ENCODE peak calls at places on chromosomes 16 and 17, in eight cellular contexts. One of them, this sample, is unnamed.

GRCh38 chr17:33521784-33522183 is 228.7 kb upstream of the ASIC2 start:
- DNase-seq in fibroblast of lung: no peak
- DNase-seq in heart right ventricle: no peak
- DNase-seq in PC-3: peak
- DNase-seq in uterus: no peak
- DNase-seq in endodermal cell: peak
- DNase-seq in cardiac fibroblast: no peak
- DNase-seq in CD8-positive, alpha-beta T cell: no peak
- DNase-seq in this sample: no peak

GRCh38 chr17:50064253-50064991 is 8.5 kb downstream of the ITGA3 start:
- DNase-seq in fibroblast of lung: peak
- DNase-seq in heart right ventricle: peak
- DNase-seq in PC-3: peak
- DNase-seq in uterus: peak
- DNase-seq in endodermal cell: peak
- DNase-seq in cardiac fibroblast: peak
- DNase-seq in CD8-positive, alpha-beta T cell: no peak
- DNase-seq in this sample: peak

GRCh38 chr17:28953444-28954118 is 2.3 kb upstream of the PHF12 start:
- DNase-seq in fibroblast of lung: no peak
- DNase-seq in heart right ventricle: no peak
- DNase-seq in PC-3: peak
- DNase-seq in uterus: peak
- DNase-seq in endodermal cell: peak
- DNase-seq in cardiac fibroblast: peak
- DNase-seq in CD8-positive, alpha-beta T cell: no peak
- DNase-seq in this sample: peak

GRCh38 chr16:79093554-79093967 is 507.0 kb downstream of the MAF start:
- DNase-seq in fibroblast of lung: no peak
- DNase-seq in heart right ventricle: no peak
- DNase-seq in PC-3: no peak
- DNase-seq in uterus: no peak
- DNase-seq in endodermal cell: no peak
- DNase-seq in cardiac fibroblast: no peak
- DNase-seq in CD8-positive, alpha-beta T cell: peak
- DNase-seq in this sample: no peak

GRCh38 chr16:46896314-46896968 is 12.3 kb downstream of the GPT2 start:
- DNase-seq in fibroblast of lung: peak
- DNase-seq in heart right ventricle: no peak
- DNase-seq in PC-3: no peak
- DNase-seq in uterus: no peak
- DNase-seq in endodermal cell: no peak
- DNase-seq in cardiac fibroblast: peak
- DNase-seq in CD8-positive, alpha-beta T cell: no peak
- DNase-seq in this sample: peak

GRCh38 chr17:1515640-1516402 is 591 bp downstream of the INPP5K start:
- DNase-seq in fibroblast of lung: peak
- DNase-seq in heart right ventricle: no peak
- DNase-seq in PC-3: peak
- DNase-seq in uterus: peak
- DNase-seq in endodermal cell: peak
- DNase-seq in cardiac fibroblast: peak
- DNase-seq in CD8-positive, alpha-beta T cell: no peak
- DNase-seq in this sample: peak

GRCh38 chr17:50312311-50312710 is 33.6 kb upstream of the XYLT2 start:
- DNase-seq in fibroblast of lung: no peak
- DNase-seq in heart right ventricle: no peak
- DNase-seq in PC-3: no peak
- DNase-seq in uterus: no peak
- DNase-seq in endodermal cell: peak
- DNase-seq in cardiac fibroblast: peak
- DNase-seq in CD8-positive, alpha-beta T cell: no peak
- DNase-seq in this sample: no peak

GRCh38 chr17:57767561-57767960 is 22.5 kb upstream of the CCDC182 start:
- DNase-seq in fibroblast of lung: no peak
- DNase-seq in heart right ventricle: no peak
- DNase-seq in PC-3: no peak
- DNase-seq in uterus: no peak
- DNase-seq in endodermal cell: peak
- DNase-seq in cardiac fibroblast: no peak
- DNase-seq in CD8-positive, alpha-beta T cell: no peak
- DNase-seq in this sample: no peak

GRCh38 chr16:1002399-1003161 is 21.0 kb downstream of the SOX8 start:
- DNase-seq in fibroblast of lung: peak
- DNase-seq in heart right ventricle: no peak
- DNase-seq in PC-3: peak
- DNase-seq in uterus: no peak
- DNase-seq in endodermal cell: peak
- DNase-seq in cardiac fibroblast: peak
- DNase-seq in CD8-positive, alpha-beta T cell: no peak
- DNase-seq in this sample: peak

GRCh38 chr17:251531-251930 is 70.1 kb upstream of the DOC2B start:
- DNase-seq in fibroblast of lung: no peak
- DNase-seq in heart right ventricle: no peak
- DNase-seq in PC-3: no peak
- DNase-seq in uterus: peak
- DNase-seq in endodermal cell: no peak
- DNase-seq in cardiac fibroblast: no peak
- DNase-seq in CD8-positive, alpha-beta T cell: no peak
- DNase-seq in this sample: no peak

GRCh38 chr16:21101631-21102420 is 48.8 kb downstream of the DNAH3 start:
- DNase-seq in fibroblast of lung: peak
- DNase-seq in heart right ventricle: peak
- DNase-seq in PC-3: peak
- DNase-seq in uterus: no peak
- DNase-seq in endodermal cell: peak
- DNase-seq in cardiac fibroblast: peak
- DNase-seq in CD8-positive, alpha-beta T cell: no peak
- DNase-seq in this sample: peak

GRCh38 chr17:77366558-77367245 is 225.9 kb downstream of the SEC14L1 start:
- DNase-seq in fibroblast of lung: peak
- DNase-seq in heart right ventricle: no peak
- DNase-seq in PC-3: no peak
- DNase-seq in uterus: peak
- DNase-seq in endodermal cell: peak
- DNase-seq in cardiac fibroblast: peak
- DNase-seq in CD8-positive, alpha-beta T cell: no peak
- DNase-seq in this sample: peak

GRCh38 chr16:14196011-14196410 is 124.9 kb downstream of the MRTFB start:
- DNase-seq in fibroblast of lung: peak
- DNase-seq in heart right ventricle: no peak
- DNase-seq in PC-3: no peak
- DNase-seq in uterus: no peak
- DNase-seq in endodermal cell: no peak
- DNase-seq in cardiac fibroblast: peak
- DNase-seq in CD8-positive, alpha-beta T cell: no peak
- DNase-seq in this sample: peak

GRCh38 chr16:73713301-73713700 is 583.3 kb upstream of the PSMD7 start:
- DNase-seq in fibroblast of lung: peak
- DNase-seq in heart right ventricle: no peak
- DNase-seq in PC-3: no peak
- DNase-seq in uterus: no peak
- DNase-seq in endodermal cell: no peak
- DNase-seq in cardiac fibroblast: no peak
- DNase-seq in CD8-positive, alpha-beta T cell: no peak
- DNase-seq in this sample: no peak

GRCh38 chr16:79265701-79266100 is 334.8 kb downstream of the MAF start:
- DNase-seq in fibroblast of lung: no peak
- DNase-seq in heart right ventricle: no peak
- DNase-seq in PC-3: no peak
- DNase-seq in uterus: no peak
- DNase-seq in endodermal cell: no peak
- DNase-seq in cardiac fibroblast: no peak
- DNase-seq in CD8-positive, alpha-beta T cell: no peak
- DNase-seq in this sample: no peak

GRCh38 chr17:51585514-51586104 is 325.3 kb downstream of the UTP18 start:
- DNase-seq in fibroblast of lung: no peak
- DNase-seq in heart right ventricle: no peak
- DNase-seq in PC-3: peak
- DNase-seq in uterus: no peak
- DNase-seq in endodermal cell: peak
- DNase-seq in cardiac fibroblast: no peak
- DNase-seq in CD8-positive, alpha-beta T cell: no peak
- DNase-seq in this sample: no peak

GRCh38 chr17:20203761-20204263 is 194.7 kb downstream of the SPECC1 start:
- DNase-seq in fibroblast of lung: no peak
- DNase-seq in heart right ventricle: no peak
- DNase-seq in PC-3: no peak
- DNase-seq in uterus: no peak
- DNase-seq in endodermal cell: no peak
- DNase-seq in cardiac fibroblast: no peak
- DNase-seq in CD8-positive, alpha-beta T cell: no peak
- DNase-seq in this sample: no peak

GRCh38 chr17:41100081-41100480 is 1.9 kb downstream of the KRTAP4-16 start:
- DNase-seq in fibroblast of lung: no peak
- DNase-seq in heart right ventricle: no peak
- DNase-seq in PC-3: no peak
- DNase-seq in uterus: no peak
- DNase-seq in endodermal cell: no peak
- DNase-seq in cardiac fibroblast: no peak
- DNase-seq in CD8-positive, alpha-beta T cell: no peak
- DNase-seq in this sample: no peak

GRCh38 chr17:79990051-79990592 is 45.5 kb downstream of the TBC1D16 start:
- DNase-seq in fibroblast of lung: no peak
- DNase-seq in heart right ventricle: no peak
- DNase-seq in PC-3: no peak
- DNase-seq in uterus: no peak
- DNase-seq in endodermal cell: no peak
- DNase-seq in cardiac fibroblast: no peak
- DNase-seq in CD8-positive, alpha-beta T cell: no peak
- DNase-seq in this sample: no peak

DNA sequence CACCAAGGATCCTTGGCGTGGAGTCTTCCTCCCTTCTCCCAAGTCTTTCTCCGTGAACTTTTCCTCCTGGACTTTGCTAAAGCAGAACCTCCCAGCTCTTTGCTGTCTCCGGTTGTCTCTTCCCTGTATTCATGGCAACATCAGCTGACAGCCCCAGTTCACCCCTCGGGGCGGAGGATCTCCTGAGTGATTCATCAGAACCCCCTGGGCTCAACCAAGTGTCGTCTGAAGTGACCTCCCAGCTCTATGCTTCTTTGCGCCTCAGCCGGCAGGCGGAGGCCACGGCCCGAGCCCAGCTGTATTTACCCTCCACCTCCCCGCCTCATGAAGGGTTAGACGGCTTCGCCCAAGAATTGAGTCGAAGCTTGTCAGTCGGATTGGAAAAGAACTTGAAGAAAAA is 943 bp downstream of the CNTROB start:
- DNase-seq in fibroblast of lung: peak
- DNase-seq in heart right ventricle: no peak
- DNase-seq in PC-3: peak
- DNase-seq in uterus: peak
- DNase-seq in endodermal cell: peak
- DNase-seq in cardiac fibroblast: peak
- DNase-seq in CD8-positive, alpha-beta T cell: no peak
- DNase-seq in this sample: peak
- TF ChIP-seq CTCF in fibroblast of lung: peak
- TF ChIP-seq CTCF in heart right ventricle: peak
- TF ChIP-seq CTCF in PC-3: peak
- TF ChIP-seq CTCF in uterus: peak
- TF ChIP-seq CTCF in endodermal cell: peak
- TF ChIP-seq CTCF in cardiac fibroblast: peak
- TF ChIP-seq CTCF in CD8-positive, alpha-beta T cell: no peak
- TF ChIP-seq CTCF in this sample: peak

DNA sequence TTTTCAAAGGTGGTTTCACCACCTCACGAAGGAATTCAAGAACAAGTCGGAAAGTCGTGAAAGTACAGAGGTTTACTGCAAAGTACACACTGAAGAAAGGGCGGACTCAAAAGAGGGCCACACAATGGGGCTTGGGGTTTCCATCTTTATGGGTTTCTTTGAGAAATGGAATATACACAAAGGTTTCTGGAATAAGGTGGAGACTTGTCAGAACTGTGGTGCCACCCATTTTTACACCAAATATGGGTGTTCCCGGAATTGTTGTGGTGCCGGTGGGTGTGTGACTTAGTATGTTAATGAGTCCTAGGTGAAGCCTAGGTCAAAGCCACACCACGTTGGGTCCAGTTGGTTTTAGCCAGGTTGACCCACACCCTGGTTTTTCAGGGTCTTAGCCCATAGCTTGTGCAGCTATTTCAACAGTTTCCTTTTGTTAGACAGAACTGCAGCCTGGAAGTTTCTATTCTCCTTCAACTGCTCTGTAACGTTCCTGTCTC is 567 bp upstream of the GCSH start:
- DNase-seq in fibroblast of lung: no peak
- DNase-seq in heart right ventricle: no peak
- DNase-seq in PC-3: no peak
- DNase-seq in uterus: no peak
- DNase-seq in endodermal cell: no peak
- DNase-seq in cardiac fibroblast: no peak
- DNase-seq in CD8-positive, alpha-beta T cell: no peak
- DNase-seq in this sample: no peak
- H3K4me3 ChIP-seq in fibroblast of lung: peak
- H3K4me3 ChIP-seq in heart right ventricle: peak
- H3K4me3 ChIP-seq in PC-3: peak
- H3K4me3 ChIP-seq in uterus: peak
- H3K4me3 ChIP-seq in endodermal cell: peak
- H3K4me3 ChIP-seq in cardiac fibroblast: no peak
- H3K4me3 ChIP-seq in CD8-positive, alpha-beta T cell: peak
- H3K4me3 ChIP-seq in this sample: peak

GRCh38 chr16:65634291-65634690 is 512.4 kb upstream of the CDH11 start:
- DNase-seq in fibroblast of lung: no peak
- DNase-seq in heart right ventricle: no peak
- DNase-seq in PC-3: no peak
- DNase-seq in uterus: no peak
- DNase-seq in endodermal cell: peak
- DNase-seq in cardiac fibroblast: peak
- DNase-seq in CD8-positive, alpha-beta T cell: no peak
- DNase-seq in this sample: peak
- TF ChIP-seq CTCF in fibroblast of lung: no peak
- TF ChIP-seq CTCF in heart right ventricle: no peak
- TF ChIP-seq CTCF in PC-3: no peak
- TF ChIP-seq CTCF in uterus: no peak
- TF ChIP-seq CTCF in endodermal cell: peak
- TF ChIP-seq CTCF in cardiac fibroblast: no peak
- TF ChIP-seq CTCF in CD8-positive, alpha-beta T cell: no peak
- TF ChIP-seq CTCF in this sample: no peak

DNA sequence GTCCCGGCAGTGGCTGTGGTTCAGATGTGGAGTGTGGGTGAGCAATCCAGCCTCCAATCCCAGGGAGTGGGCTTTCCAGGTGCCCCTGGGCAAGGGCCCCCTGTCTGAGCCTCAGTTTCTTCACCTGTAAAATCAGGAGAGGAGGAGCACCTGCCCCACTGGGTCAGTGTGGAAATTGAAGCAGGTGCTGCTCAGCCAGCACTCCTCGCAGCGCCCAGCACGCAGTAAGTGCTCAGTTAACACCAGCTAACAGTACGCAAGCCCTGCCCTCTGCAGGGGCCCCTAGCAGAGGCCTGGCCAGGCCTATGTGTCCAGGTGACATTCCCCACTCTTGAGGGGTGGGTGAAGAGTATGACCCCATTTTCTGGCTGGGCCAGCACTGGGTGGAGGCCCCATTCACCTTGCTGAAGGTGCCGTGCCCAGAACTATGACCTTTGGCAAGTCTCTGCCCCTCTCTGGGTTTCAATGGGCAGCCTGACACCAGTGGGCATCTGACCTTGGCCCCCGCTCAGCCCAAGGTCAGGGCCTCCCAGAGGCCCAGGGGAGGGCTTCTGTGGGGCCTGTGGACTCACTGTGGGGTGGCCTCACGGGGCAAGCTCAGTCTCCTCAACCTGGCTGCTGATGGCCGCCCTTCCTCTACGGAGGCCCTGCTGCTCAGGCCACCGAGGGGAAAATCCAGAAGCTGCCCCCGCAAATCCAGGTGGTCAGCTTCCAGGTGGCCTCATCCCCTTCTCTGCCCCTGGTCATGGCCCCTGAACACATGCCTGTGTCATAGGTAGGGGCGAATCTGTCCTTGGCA is 2.5 kb downstream of the MTSS2 start:
- DNase-seq in fibroblast of lung: no peak
- DNase-seq in heart right ventricle: peak
- DNase-seq in PC-3: no peak
- DNase-seq in uterus: no peak
- DNase-seq in endodermal cell: no peak
- DNase-seq in cardiac fibroblast: no peak
- DNase-seq in CD8-positive, alpha-beta T cell: no peak
- DNase-seq in this sample: no peak
- H3K4me3 ChIP-seq in fibroblast of lung: peak
- H3K4me3 ChIP-seq in heart right ventricle: no peak
- H3K4me3 ChIP-seq in PC-3: no peak
- H3K4me3 ChIP-seq in uterus: no peak
- H3K4me3 ChIP-seq in endodermal cell: no peak
- H3K4me3 ChIP-seq in cardiac fibroblast: no peak
- H3K4me3 ChIP-seq in CD8-positive, alpha-beta T cell: no peak
- H3K4me3 ChIP-seq in this sample: no peak

This sample was measured in fibroblast of pulmonary artery.